ENCODE peak calls at places on chromosome 3, in four cellular contexts. One of them, this sample, is unnamed.
A peak's percentile ranks its signal among the peaks of the same experiment; 100 is the strongest.

GRCh38 chr3:16516695-16517481 is 3.4 kb upstream of the RFTN1 start:
- DNase-seq in AG10803: peak; percentile 74
- DNase-seq in adrenal gland: no peak
- DNase-seq in A673: peak; percentile 39
- DNase-seq in this sample: peak; percentile 70

GRCh38 chr3:171813897-171814460 is 3.7 kb upstream of the PLD1 start:
- DNase-seq in adrenal gland: peak; percentile 49
- DNase-seq in A673: no peak
- DNase-seq in AG10803: peak; percentile 82
- DNase-seq in this sample: peak; percentile 84

GRCh38 chr3:188649521-188649920 is 495.6 kb downstream of the LPP start:
- DNase-seq in adrenal gland: no peak
- DNase-seq in A673: no peak
- DNase-seq in AG10803: peak; percentile 46
- DNase-seq in this sample: peak; percentile 65

GRCh38 chr3:128188958-128189357 is 35.7 kb downstream of the EEFSEC start:
- DNase-seq in A673: no peak
- DNase-seq in adrenal gland: no peak
- DNase-seq in AG10803: no peak
- DNase-seq in this sample: peak; percentile 16

GRCh38 chr3:49079270-49079669 is 14.6 kb downstream of the QRICH1 start:
- DNase-seq in adrenal gland: no peak
- DNase-seq in A673: no peak
- DNase-seq in AG10803: no peak
- DNase-seq in this sample: no peak

GRCh38 chr3:172281884-172282283 is 166.4 kb downstream of the GHSR start:
- DNase-seq in adrenal gland: no peak
- DNase-seq in AG10803: no peak
- DNase-seq in A673: no peak
- DNase-seq in this sample: no peak

GRCh38 chr3:9064853-9065252 is 101.6 kb upstream of the RAD18 start:
- DNase-seq in adrenal gland: no peak
- DNase-seq in A673: peak; percentile 83
- DNase-seq in AG10803: peak; percentile 15
- DNase-seq in this sample: peak; percentile 20

GRCh38 chr3:94522488-94522887 is 459.6 kb downstream of the NSUN3 start:
- DNase-seq in adrenal gland: no peak
- DNase-seq in A673: peak; percentile 1
- DNase-seq in AG10803: no peak
- DNase-seq in this sample: no peak

GRCh38 chr3:62559831-62560445 is 186.6 kb upstream of the FEZF2 start:
- DNase-seq in AG10803: peak; percentile 59
- DNase-seq in adrenal gland: no peak
- DNase-seq in A673: no peak
- DNase-seq in this sample: peak; percentile 79

GRCh38 chr3:58492385-58492970 is 582 bp downstream of the KCTD6 start:
- DNase-seq in AG10803: peak; percentile 10
- DNase-seq in adrenal gland: no peak
- DNase-seq in A673: no peak
- DNase-seq in this sample: no peak

GRCh38 chr3:188407158-188407880 is 253.4 kb downstream of the LPP start:
- DNase-seq in AG10803: peak; percentile 77
- DNase-seq in A673: no peak
- DNase-seq in adrenal gland: no peak
- DNase-seq in this sample: peak; percentile 62

DNA sequence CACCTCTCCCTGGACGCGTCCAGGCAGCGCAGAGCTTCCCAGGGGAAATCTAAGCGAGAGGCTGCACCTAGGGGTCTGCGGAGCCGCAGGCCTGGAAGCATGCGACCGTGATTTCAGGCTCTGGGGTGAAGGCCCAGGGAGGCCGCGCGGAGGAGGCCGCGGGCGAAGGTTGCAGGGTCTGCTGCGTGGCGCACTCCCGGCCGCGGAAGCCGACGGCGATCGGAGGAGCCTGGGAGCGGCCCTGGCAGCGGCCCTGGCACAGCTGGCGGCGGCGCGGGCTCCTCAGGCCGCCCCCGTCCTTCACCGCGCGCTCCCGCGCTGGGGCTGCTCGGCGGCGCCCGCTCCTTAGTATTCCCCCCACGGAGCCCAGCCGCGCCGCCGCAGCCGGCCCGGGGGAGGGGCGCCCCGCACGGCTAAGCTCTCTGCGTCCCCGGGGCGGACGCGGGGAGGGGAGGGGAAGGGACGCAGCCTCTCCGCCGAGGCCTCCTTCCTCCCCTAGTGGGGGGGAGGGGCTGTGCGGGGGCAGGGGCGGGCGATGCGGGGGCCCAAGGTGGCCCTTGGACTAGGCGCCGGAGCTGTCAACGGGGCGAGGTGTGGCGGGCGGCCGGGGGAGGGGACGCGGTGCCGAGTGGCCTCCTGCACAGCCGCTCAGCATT is 21.9 kb downstream of the EPHB3 start:
- DNase-seq in A673: no peak
- DNase-seq in adrenal gland: no peak
- DNase-seq in AG10803: no peak
- DNase-seq in this sample: no peak
- H3K4me3 ChIP-seq in A673: no peak overlapping the region
- H3K4me3 ChIP-seq in adrenal gland: no peak overlapping the region
- H3K4me3 ChIP-seq in AG10803: peak overlapping the region; percentile 57
- H3K4me3 ChIP-seq in this sample: peak overlapping the region; percentile 58

GRCh38 chr3:33732394-33732793 is 14.3 kb upstream of the CLASP2 start:
- DNase-seq in A673: peak; percentile 30
- DNase-seq in AG10803: no peak
- DNase-seq in adrenal gland: no peak
- DNase-seq in this sample: no peak
- TF ChIP-seq CTCF in A673: peak; percentile 46
- TF ChIP-seq CTCF in AG10803: peak; percentile 32
- TF ChIP-seq CTCF in adrenal gland: no peak
- TF ChIP-seq CTCF in this sample: peak; percentile 46

GRCh38 chr3:194985031-194985578 is 285.9 kb downstream of the XXYLT1 start:
- DNase-seq in A673: peak; percentile 26
- DNase-seq in AG10803: peak; percentile 82
- DNase-seq in adrenal gland: peak; percentile 69
- DNase-seq in this sample: peak; percentile 75
- H3K4me3 ChIP-seq in A673: no peak overlapping the region
- H3K4me3 ChIP-seq in AG10803: peak overlapping the region; percentile 38
- H3K4me3 ChIP-seq in adrenal gland: no peak overlapping the region
- H3K4me3 ChIP-seq in this sample: peak overlapping the region; percentile 27

DNA sequence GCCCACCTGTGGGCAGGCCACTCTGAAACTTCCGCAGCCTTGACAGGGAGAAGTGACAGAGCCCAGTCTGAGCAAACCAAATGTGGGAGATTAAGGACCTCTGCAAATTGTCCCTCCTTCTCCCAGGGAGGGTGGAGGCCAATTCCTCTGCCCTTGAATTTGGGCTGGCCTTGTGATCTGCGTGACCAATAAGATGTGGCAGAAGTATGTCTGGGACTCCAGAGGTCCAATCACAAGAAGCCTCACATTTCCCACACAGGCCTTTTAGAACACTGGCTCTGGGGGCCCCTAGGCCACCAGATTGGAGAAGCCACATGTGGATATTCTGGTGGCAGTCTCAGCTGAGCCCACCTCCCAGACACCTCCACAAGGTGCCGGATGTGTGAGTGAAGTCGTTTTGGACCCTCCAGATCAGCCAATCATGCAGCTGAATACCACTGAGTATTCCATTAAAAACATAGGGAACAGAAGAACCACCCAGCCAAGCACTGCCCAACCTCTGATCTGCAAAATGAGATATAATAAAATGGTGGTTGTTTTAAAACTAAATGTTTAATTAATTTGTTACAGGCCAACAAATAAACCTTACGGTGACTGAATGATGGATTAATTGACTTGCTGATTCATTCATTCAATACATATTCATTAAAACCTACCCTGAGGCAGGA is 150.3 kb downstream of the NUP210 start:
- DNase-seq in adrenal gland: no peak
- DNase-seq in AG10803: no peak
- DNase-seq in A673: no peak
- DNase-seq in this sample: no peak
- TF ChIP-seq CTCF in adrenal gland: no peak
- TF ChIP-seq CTCF in AG10803: no peak
- TF ChIP-seq CTCF in A673: no peak
- TF ChIP-seq CTCF in this sample: no peak

DNA sequence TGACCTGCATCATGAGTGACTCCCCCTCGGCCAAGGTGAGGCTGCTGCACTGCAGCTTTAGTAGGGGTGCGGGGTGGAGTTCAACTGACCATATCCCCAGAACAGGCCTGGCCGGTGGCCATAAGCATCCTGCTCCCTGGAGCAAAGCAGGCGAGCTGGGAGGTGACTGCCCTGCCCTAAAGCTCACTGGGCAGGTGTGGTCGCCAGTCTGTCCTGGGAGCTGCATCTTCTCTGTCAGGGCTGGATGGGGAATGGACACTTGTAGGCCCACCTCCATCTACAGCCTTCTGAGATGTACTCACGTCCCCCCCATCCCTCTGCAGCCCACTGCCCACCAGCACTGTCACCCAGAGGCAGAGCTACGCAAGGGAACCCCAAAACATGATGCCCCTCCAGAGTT is 14.5 kb downstream of the NBEAL2 start:
- DNase-seq in A673: no peak
- DNase-seq in adrenal gland: no peak
- DNase-seq in AG10803: no peak
- DNase-seq in this sample: no peak
- H3K4me3 ChIP-seq in A673: no peak overlapping the region
- H3K4me3 ChIP-seq in adrenal gland: no peak overlapping the region
- H3K4me3 ChIP-seq in AG10803: no peak overlapping the region
- H3K4me3 ChIP-seq in this sample: no peak overlapping the region

DNA sequence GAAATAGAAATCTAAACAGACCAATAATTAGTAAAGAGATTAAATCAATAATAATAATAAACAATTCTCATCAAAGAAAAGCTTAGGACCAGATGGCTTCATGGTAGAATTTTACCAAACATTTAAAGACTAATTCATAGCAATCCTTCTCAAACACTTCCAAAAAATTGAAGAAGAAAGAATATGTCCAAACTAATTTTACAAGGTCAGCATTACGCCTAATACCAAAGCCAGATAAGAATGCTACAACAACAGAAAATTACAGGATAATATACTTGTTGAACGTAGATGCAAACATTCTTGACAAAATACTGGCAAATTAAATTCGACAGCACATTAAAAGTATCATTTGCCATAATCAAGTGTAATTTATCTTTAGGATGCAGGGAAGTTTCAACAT is 36.1 kb upstream of the CADM2 start:
- DNase-seq in AG10803: no peak
- DNase-seq in A673: no peak
- DNase-seq in adrenal gland: no peak
- DNase-seq in this sample: no peak
- TF ChIP-seq CTCF in AG10803: no peak
- TF ChIP-seq CTCF in A673: no peak
- TF ChIP-seq CTCF in adrenal gland: no peak
- TF ChIP-seq CTCF in this sample: no peak

GRCh38 chr3:195662-196061 is 901 bp upstream of the CHL1 start:
- DNase-seq in AG10803: no peak
- DNase-seq in A673: no peak
- DNase-seq in adrenal gland: no peak
- DNase-seq in this sample: no peak

GRCh38 chr3:197154-197855 is 742 bp downstream of the CHL1 start:
- DNase-seq in AG10803: no peak
- DNase-seq in A673: no peak
- DNase-seq in adrenal gland: no peak
- DNase-seq in this sample: no peak

GRCh38 chr3:197891-198491 is 1.4 kb downstream of the CHL1 start:
- DNase-seq in adrenal gland: no peak
- DNase-seq in AG10803: no peak
- DNase-seq in A673: peak; percentile 5
- DNase-seq in this sample: no peak

GRCh38 chr3:194421-194820 is 2.1 kb upstream of the CHL1 start:
- DNase-seq in AG10803: no peak
- DNase-seq in A673: no peak
- DNase-seq in adrenal gland: no peak
- DNase-seq in this sample: no peak

DNA sequence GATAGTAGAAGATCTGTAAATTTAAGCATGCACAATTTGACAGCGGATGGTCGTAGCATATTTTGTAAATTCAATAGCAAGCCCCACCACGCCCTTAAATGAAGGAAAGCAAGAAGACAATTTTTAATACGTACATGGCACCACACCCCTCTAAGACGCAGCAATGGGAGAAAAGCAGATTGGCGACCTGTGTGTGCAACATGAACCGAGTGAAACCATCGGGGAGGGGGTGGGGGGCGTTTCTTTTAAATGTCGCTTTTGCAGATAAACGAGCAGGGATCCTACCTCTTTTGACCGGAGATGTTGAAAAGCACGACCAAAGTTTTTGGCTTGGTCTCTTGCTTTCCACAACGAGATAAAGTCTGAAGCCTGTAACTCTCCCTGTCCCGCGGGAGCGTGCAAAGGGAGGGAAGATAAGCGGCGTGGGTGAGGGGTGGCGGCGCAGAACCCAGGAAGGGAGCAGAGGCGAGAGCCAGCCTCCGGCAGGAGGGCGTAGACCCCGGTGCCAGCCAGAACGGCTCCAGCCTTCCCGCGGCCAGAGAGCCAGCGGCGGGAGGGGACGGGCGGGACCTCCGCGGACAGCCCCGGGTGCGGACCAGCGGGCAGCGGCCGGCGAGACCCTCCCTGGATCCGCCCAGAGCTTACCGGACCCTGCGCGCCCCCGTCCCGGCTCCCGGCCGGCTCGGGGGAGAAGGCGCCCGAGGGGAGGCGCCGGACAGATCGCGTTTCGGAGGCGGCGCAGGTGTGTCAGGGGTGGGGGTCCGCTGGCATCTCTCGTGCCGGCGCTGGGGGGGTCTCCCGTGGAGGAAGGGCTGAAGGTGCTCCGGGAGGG is at the start of gene CHL1:
- DNase-seq in AG10803: no peak
- DNase-seq in A673: no peak
- DNase-seq in adrenal gland: no peak
- DNase-seq in this sample: no peak
- H3K4me3 ChIP-seq in AG10803: no peak within 1 kb of the TSS
- H3K4me3 ChIP-seq in A673: peak within 1 kb of the TSS; percentile 38
- H3K4me3 ChIP-seq in adrenal gland: no peak within 1 kb of the TSS
- H3K4me3 ChIP-seq in this sample: peak within 1 kb of the TSS; percentile 48

DNA sequence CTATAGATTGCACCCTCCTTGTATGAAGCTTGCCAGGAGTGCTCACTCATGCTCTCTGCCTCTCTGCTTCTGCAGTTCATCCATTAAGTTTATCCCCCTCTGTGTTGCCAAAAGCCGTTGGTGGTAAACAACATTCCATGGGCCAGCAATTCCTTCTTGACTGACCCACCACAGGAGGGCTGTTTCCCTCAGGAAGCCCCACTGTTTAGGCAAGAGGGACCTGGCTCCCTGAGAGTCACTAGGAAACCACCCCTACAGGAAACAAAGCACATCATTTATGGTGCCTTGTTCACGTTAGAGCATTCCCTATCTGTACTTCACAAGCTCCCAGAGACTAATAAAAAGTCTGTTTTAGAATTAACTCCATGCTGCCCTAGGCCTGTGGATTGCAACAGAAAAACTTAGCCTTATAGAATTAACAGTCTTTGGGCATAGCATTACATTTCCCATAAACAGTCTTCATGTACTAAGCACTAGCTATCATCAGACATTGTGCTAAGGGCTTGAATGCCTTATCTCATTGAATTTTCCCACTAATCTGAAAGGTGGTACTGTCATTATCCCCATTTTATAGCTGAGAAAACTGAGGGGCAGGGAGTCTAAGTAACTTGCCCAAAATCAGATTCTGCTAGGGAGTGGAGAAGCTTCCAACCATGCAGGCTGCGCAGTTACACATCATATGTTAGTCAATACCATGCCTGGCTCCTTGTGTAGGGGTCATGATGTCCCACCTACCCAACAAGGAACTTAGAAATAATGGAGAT is 149.9 kb downstream of the SHQ1 start:
- DNase-seq in AG10803: no peak
- DNase-seq in adrenal gland: no peak
- DNase-seq in A673: peak; percentile 70
- DNase-seq in this sample: no peak
- TF ChIP-seq CTCF in AG10803: no peak
- TF ChIP-seq CTCF in adrenal gland: no peak
- TF ChIP-seq CTCF in A673: no peak
- TF ChIP-seq CTCF in this sample: no peak